ENCODE peak calls at places on chromosomes 1 and 21, in ten cellular contexts. W is SK-N-SH; T is right cardiac atrium; B is CD8-positive, alpha-beta memory T cell; Q is esophagus muscularis mucosa; J is fibroblast of lung; C is IMR-90; D is trophoblast cell; M is PC-3; V is GM23248. S is an unnamed sample.

GRCh38 chr1:235012436-235013210 is 116.0 kb downstream of the TOMM20 start:
- DNase-seq in W (no peak), T (no peak), B (no peak), Q (no peak), J (no peak), C (no peak), D (peak), M (no peak), V (no peak), S (no peak)

GRCh38 chr1:5684791-5685190 is 307.4 kb downstream of the NPHP4 start:
- DNase-seq in W (no peak), T (no peak), B (no peak), Q (no peak), J (no peak), C (no peak), D (no peak), M (no peak), V (no peak), S (no peak)

GRCh38 chr1:161381707-161382106 is 14.0 kb upstream of the CFAP126 start:
- DNase-seq in W (no peak), T (no peak), B (no peak), Q (no peak), J (no peak), C (peak), D (no peak), M (no peak), V (no peak), S (no peak)

GRCh38 chr1:54757833-54758232 is 6.5 kb downstream of the PARS2 start:
- DNase-seq in W (no peak), T (no peak), B (no peak), Q (no peak), J (no peak), C (no peak), D (no peak), M (no peak), V (no peak), S (no peak)

GRCh38 chr1:177479600-177479999 is 308.8 kb downstream of the BRINP2 start:
- DNase-seq in W (no peak), T (no peak), B (no peak), Q (no peak), J (peak), C (no peak), D (no peak), M (no peak), V (no peak), S (no peak)

GRCh38 chr1:82542766-82543165 is 742.0 kb downstream of the ADGRL2 start:
- DNase-seq in W (no peak), T (no peak), B (no peak), Q (no peak), J (peak), C (no peak), D (no peak), M (no peak), V (peak), S (no peak)

GRCh38 chr1:8858888-8859706 is 19.4 kb downstream of the ENO1 start:
- DNase-seq in W (peak), T (no peak), B (peak), Q (no peak), J (peak), C (peak), D (peak), M (peak), V (peak), S (peak)

GRCh38 chr1:44701141-44701573 is 26.6 kb downstream of the ARMH1 start:
- DNase-seq in W (no peak), T (no peak), B (no peak), Q (no peak), J (no peak), C (no peak), D (no peak), M (no peak), V (no peak), S (no peak)

GRCh38 chr1:214026985-214027384 is 39.2 kb downstream of the PROX1 start:
- DNase-seq in W (no peak), T (no peak), B (no peak), Q (no peak), J (no peak), C (no peak), D (no peak), M (no peak), V (no peak), S (no peak)

GRCh38 chr21:16457498-16457897 is 727.7 kb downstream of the USP25 start:
- DNase-seq in W (no peak), T (no peak), B (no peak), Q (no peak), J (no peak), C (no peak), D (no peak), M (no peak), V (no peak), S (no peak)

GRCh38 chr1:99644302-99645004 is 1.5 kb upstream of the PALMD start:
- DNase-seq in W (no peak), T (no peak), B (no peak), Q (no peak), J (no peak), C (no peak), D (no peak), M (no peak), V (peak), S (no peak)

GRCh38 chr1:220182081-220182480 is 88.1 kb downstream of the IARS2 start:
- DNase-seq in W (no peak), T (no peak), B (no peak), Q (no peak), J (no peak), C (no peak), D (no peak), M (no peak), V (no peak), S (no peak)

GRCh38 chr1:94907161-94907560 is 19.7 kb downstream of the CNN3 start:
- DNase-seq in W (no peak), T (no peak), B (no peak), Q (no peak), J (no peak), C (no peak), D (peak), M (no peak), V (no peak), S (no peak)

GRCh38 chr1:207806531-207807394 is 54.9 kb downstream of the CD46 start:
- DNase-seq in W (no peak), T (peak), B (no peak), Q (peak), J (peak), C (peak), D (no peak), M (peak), V (no peak), S (no peak)

GRCh38 chr1:228308628-228309547 is 97.7 kb downstream of the TRIM11 start:
- DNase-seq in W (peak), T (no peak), B (no peak), Q (no peak), J (no peak), C (no peak), D (no peak), M (peak), V (no peak), S (no peak)

GRCh38 chr1:228283476-228284147 is 75.8 kb downstream of the OBSCN start:
- DNase-seq in W (no peak), T (no peak), B (no peak), Q (no peak), J (no peak), C (no peak), D (no peak), M (no peak), V (no peak), S (no peak)

GRCh38 chr1:209896346-209896745 is 41.7 kb upstream of the SYT14 start:
- DNase-seq in W (no peak), T (no peak), B (no peak), Q (no peak), J (no peak), C (peak), D (no peak), M (peak), V (peak), S (no peak)

GRCh38 chr1:4676258-4676657 is 21.8 kb downstream of the AJAP1 start:
- DNase-seq in W (no peak), T (no peak), B (no peak), Q (no peak), J (no peak), C (no peak), D (no peak), M (no peak), V (no peak), S (no peak)

GRCh38 chr1:24526940-24527542 is 24.4 kb downstream of the RCAN3 start:
- DNase-seq in W (peak), T (no peak), B (peak), Q (no peak), J (peak), C (peak), D (peak), M (peak), V (peak), S (no peak)

GRCh38 chr21:33760641-33761103 is 118.4 kb downstream of the ITSN1 start:
- DNase-seq in W (no peak), T (no peak), B (no peak), Q (no peak), J (peak), C (peak), D (no peak), M (no peak), V (peak), S (no peak)

GRCh38 chr1:61842863-61843514 is 100.7 kb downstream of the PATJ start:
- DNase-seq in W (no peak), T (no peak), B (no peak), Q (no peak), J (no peak), C (no peak), D (no peak), M (peak), V (peak), S (no peak)

GRCh38 chr1:156901590-156901900 is 8.0 kb downstream of the PEAR1 start:
- DNase-seq in W (no peak), T (no peak), B (no peak), Q (no peak), J (no peak), C (no peak), D (no peak), M (no peak), V (no peak), S (no peak)

GRCh38 chr1:14334336-14335176 is 263.9 kb upstream of the KAZN start:
- DNase-seq in W (no peak), T (no peak), B (no peak), Q (no peak), J (no peak), C (no peak), D (no peak), M (peak), V (peak), S (no peak)

GRCh38 chr21:16071082-16071481 is 341.3 kb downstream of the USP25 start:
- DNase-seq in W (peak), T (no peak), B (no peak), Q (no peak), J (peak), C (no peak), D (no peak), M (no peak), V (peak), S (no peak)

GRCh38 chr1:111454859-111455641 is 5.8 kb downstream of the ATP5PB start:
- DNase-seq in W (no peak), T (no peak), B (no peak), Q (no peak), J (peak), C (peak), D (no peak), M (no peak), V (peak), S (peak)

GRCh38 chr1:36092166-36092797 is 3.6 kb downstream of the ADPRS start:
- DNase-seq in W (no peak), T (no peak), B (no peak), Q (no peak), J (no peak), C (no peak), D (no peak), M (no peak), V (no peak), S (no peak)

GRCh38 chr1:119797137-119797536 is 14.1 kb downstream of the REG4 start:
- DNase-seq in W (no peak), T (no peak), B (no peak), Q (peak), J (no peak), C (no peak), D (no peak), M (no peak), V (no peak), S (no peak)

DNA sequence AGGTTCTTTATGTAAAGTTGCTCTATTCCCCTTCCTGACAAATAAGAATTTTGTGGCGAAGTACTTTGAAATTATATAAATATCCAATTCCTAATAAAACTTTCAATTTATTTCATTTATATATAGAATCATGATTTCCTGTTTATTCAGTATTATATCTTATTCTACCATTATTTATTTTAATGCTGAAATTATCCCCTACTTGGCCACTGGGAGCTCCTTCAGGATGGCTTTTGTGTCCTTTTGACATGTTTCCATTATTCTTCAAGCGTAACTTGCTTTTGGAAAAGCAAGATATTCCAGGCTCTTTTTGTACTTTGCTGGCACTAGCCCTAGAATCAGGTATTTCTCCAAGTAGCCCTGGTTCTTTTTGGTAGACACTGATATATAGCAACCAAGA is 67.2 kb upstream of the CACYBP start:
- DNase-seq in W (no peak), T (no peak), B (no peak), Q (no peak), J (no peak), C (no peak), D (no peak), M (no peak), V (no peak), S (no peak)
- H3K4me3 ChIP-seq in W (no peak), T (no peak), B (no peak), Q (no peak), J (no peak), C (no peak), D (no peak), M (no peak), V (no peak), S (no peak)

GRCh38 chr1:2248854-2249558 is 20.9 kb downstream of the SKI start:
- DNase-seq in W (no peak), T (peak), B (no peak), Q (no peak), J (no peak), C (no peak), D (no peak), M (no peak), V (no peak), S (no peak)
- H3K27ac ChIP-seq in W (no peak), T (no peak), B (no peak), Q (peak), J (no peak), C (no peak), D (no peak), M (no peak), V (peak), S (no peak)

GRCh38 chr1:72115290-72115689 is 167.0 kb downstream of the NEGR1 start:
- DNase-seq in W (no peak), T (no peak), B (no peak), Q (no peak), J (no peak), C (no peak), D (no peak), M (no peak), V (no peak), S (no peak)
- H3K4me3 ChIP-seq in W (no peak), T (no peak), B (no peak), Q (no peak), J (no peak), C (no peak), D (no peak), M (no peak), V (no peak), S (no peak)

GRCh38 chr1:34982820-34983376 is 2.2 kb downstream of the TMEM35B start:
- DNase-seq in W (no peak), T (no peak), B (no peak), Q (no peak), J (no peak), C (no peak), D (no peak), M (no peak), V (no peak), S (no peak)

GRCh38 chr1:34984435-34985062 is 598 bp downstream of the TMEM35B start:
- DNase-seq in W (peak), T (peak), B (no peak), Q (no peak), J (peak), C (peak), D (peak), M (peak), V (peak), S (peak)

GRCh38 chr1:34980715-34981114 is 4.4 kb downstream of the TMEM35B start:
- DNase-seq in W (no peak), T (no peak), B (no peak), Q (no peak), J (no peak), C (no peak), D (no peak), M (no peak), V (no peak), S (no peak)

GRCh38 chr1:34985063-34985770 is at the start of gene TMEM35B:
- DNase-seq in W (peak), T (peak), B (peak), Q (no peak), J (peak), C (peak), D (peak), M (peak), V (peak), S (peak)

GRCh38 chr1:34983700-34984355 is 1.3 kb downstream of the TMEM35B start:
- DNase-seq in W (no peak), T (no peak), B (no peak), Q (no peak), J (no peak), C (peak), D (no peak), M (peak), V (peak), S (peak)
- H3K27ac ChIP-seq in W (peak), T (peak), B (peak), Q (peak), J (peak), C (peak), D (no peak), M (no peak), V (peak), S (peak)

GRCh38 chr1:158952416-158952815 is 21.1 kb downstream of the PYHIN1 start:
- DNase-seq in W (no peak), T (no peak), B (no peak), Q (no peak), J (no peak), C (no peak), D (no peak), M (no peak), V (no peak), S (no peak)

GRCh38 chr1:158951956-158952355 is 20.6 kb downstream of the PYHIN1 start:
- DNase-seq in W (no peak), T (no peak), B (no peak), Q (no peak), J (no peak), C (no peak), D (no peak), M (no peak), V (no peak), S (no peak)
- H3K4me3 ChIP-seq in W (no peak), T (no peak), B (no peak), Q (no peak), J (no peak), C (no peak), D (no peak), M (no peak), V (no peak), S (no peak)

DNA sequence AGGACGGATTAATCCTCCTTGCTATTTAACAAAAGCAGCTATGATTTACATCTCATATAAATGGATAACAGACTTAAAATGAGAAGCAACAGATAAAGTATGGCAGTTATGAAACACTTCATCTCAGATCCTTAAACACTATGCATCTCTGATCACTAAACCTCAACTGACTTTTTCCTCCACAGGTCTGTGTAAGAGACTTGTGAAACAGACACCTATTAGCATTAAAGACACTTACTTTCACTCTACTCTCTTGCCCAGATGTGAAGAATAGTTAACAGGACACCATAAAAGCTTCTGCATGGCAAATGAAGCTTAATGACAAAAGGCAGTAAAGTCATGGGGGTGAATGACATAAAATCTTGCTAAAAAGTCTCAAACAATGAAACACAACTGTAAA is 6.2 kb downstream of the LIN9 start:
- DNase-seq in W (no peak), T (no peak), B (no peak), Q (no peak), J (no peak), C (no peak), D (no peak), M (no peak), V (no peak), S (no peak)
- H3K27ac ChIP-seq in W (no peak), T (no peak), B (no peak), Q (no peak), J (no peak), C (no peak), D (no peak), M (no peak), V (no peak), S (no peak)

GRCh38 chr1:170593612-170594011 is 61.6 kb downstream of the GORAB start:
- DNase-seq in W (no peak), T (no peak), B (no peak), Q (no peak), J (no peak), C (no peak), D (no peak), M (no peak), V (peak), S (no peak)
- H3K4me3 ChIP-seq in W (peak), T (no peak), B (no peak), Q (no peak), J (peak), C (no peak), D (no peak), M (no peak), V (peak), S (no peak)

S was measured in CD4-positive, CD25-positive, alpha-beta regulatory T cell.